ENCODE peak calls at places on chromosomes 12 and 14, in five cellular contexts. A is hepatocyte, M is ovary, O is left lung, V is A673. I is an unnamed sample.

GRCh38 chr14:61749264-61749663 is 13.0 kb upstream of the SNAPC1 start:
- DNase-seq in V (no peak), A (no peak), O (no peak), M (no peak), I (no peak)

GRCh38 chr12:46160981-46161690 is 107.7 kb downstream of the SLC38A1 start:
- DNase-seq in O (no peak), V (no peak), M (no peak), A (no peak), I (no peak)

GRCh38 chr12:57483466-57483865 is 3.8 kb upstream of the ARHGAP9 start:
- DNase-seq in V (no peak), O (no peak), A (no peak), M (no peak), I (no peak)

GRCh38 chr14:97644365-97644764 is 847.2 kb downstream of the VRK1 start:
- DNase-seq in V (no peak), M (no peak), A (no peak), O (no peak), I (no peak)

GRCh38 chr12:19869413-19869812 is 430.1 kb downstream of the AEBP2 start:
- DNase-seq in O (no peak), A (no peak), M (no peak), V (no peak), I (no peak)

GRCh38 chr14:103624860-103625259 is 4.2 kb upstream of the KLC1 start:
- DNase-seq in A (peak), O (peak), V (no peak), M (peak), I (peak)

GRCh38 chr12:109961201-109961600 is 35.0 kb downstream of the GIT2 start:
- DNase-seq in V (no peak), A (no peak), M (no peak), O (no peak), I (no peak)

GRCh38 chr12:124484526-124484953 is 82.9 kb downstream of the NCOR2 start:
- DNase-seq in V (no peak), O (peak), A (no peak), M (peak), I (no peak)

GRCh38 chr12:28223853-28224252 is 33.6 kb downstream of the CCDC91 start:
- DNase-seq in O (no peak), A (no peak), V (no peak), M (no peak), I (no peak)

GRCh38 chr12:32069731-32070130 is 36.9 kb upstream of the BICD1 start:
- DNase-seq in V (no peak), O (no peak), M (no peak), A (no peak), I (no peak)

GRCh38 chr12:32062841-32063240 is 43.8 kb upstream of the BICD1 start:
- DNase-seq in A (no peak), M (no peak), O (no peak), V (no peak), I (no peak)

GRCh38 chr12:32061033-32061432 is 45.6 kb upstream of the BICD1 start:
- DNase-seq in A (no peak), V (no peak), O (no peak), M (no peak), I (no peak)

GRCh38 chr12:32069071-32069470 is 37.6 kb upstream of the BICD1 start:
- DNase-seq in M (no peak), A (no peak), O (no peak), V (peak), I (no peak)

GRCh38 chr12:32063796-32064195 is 42.9 kb upstream of the BICD1 start:
- DNase-seq in O (no peak), A (no peak), V (no peak), M (no peak), I (no peak)
- TF ChIP-seq CTCF in O (no peak), A (no peak), V (no peak), M (no peak), I (no peak)

DNA sequence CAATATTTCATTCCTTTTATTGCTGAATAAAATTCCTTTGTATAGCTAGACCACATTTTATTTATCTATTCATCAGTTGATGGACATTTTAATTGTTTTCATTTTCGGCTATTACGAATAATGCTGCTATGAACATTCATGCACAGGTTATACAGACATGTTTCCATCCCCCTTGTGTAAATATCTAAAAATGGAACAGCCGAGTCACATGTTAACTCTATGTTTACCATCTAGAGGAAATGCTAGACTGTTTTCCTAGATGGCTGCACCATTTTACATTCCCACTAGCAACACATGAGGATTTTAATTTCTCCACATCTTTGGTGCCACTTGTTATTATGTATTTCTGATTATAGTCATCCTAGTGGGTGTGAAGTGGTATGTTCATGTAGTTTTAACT is 49.2 kb downstream of the HECTD4 start:
- DNase-seq in O (no peak), A (no peak), V (no peak), M (no peak), I (no peak)
- H3K27ac ChIP-seq in O (no peak), A (no peak), V (no peak), M (no peak), I (no peak)

GRCh38 chr12:53600490-53601295 is 25.5 kb downstream of the ATF7 start:
- DNase-seq in M (no peak), A (no peak), V (no peak), O (no peak), I (no peak)
- H3K4me3 ChIP-seq in M (no peak), A (no peak), V (peak), O (no peak), I (peak)

GRCh38 chr14:44782775-44783238 is 178.9 kb downstream of the KLHL28 start:
- DNase-seq in V (no peak), O (no peak), M (no peak), A (no peak), I (no peak)

GRCh38 chr14:44783899-44784298 is 177.8 kb downstream of the KLHL28 start:
- DNase-seq in A (no peak), M (no peak), V (no peak), O (no peak), I (no peak)

GRCh38 chr14:44791730-44792129 is 170.0 kb downstream of the KLHL28 start:
- DNase-seq in O (no peak), V (no peak), A (no peak), M (no peak), I (no peak)

GRCh38 chr14:44785096-44785495 is 176.7 kb downstream of the KLHL28 start:
- DNase-seq in O (no peak), V (peak), M (no peak), A (no peak), I (no peak)

DNA sequence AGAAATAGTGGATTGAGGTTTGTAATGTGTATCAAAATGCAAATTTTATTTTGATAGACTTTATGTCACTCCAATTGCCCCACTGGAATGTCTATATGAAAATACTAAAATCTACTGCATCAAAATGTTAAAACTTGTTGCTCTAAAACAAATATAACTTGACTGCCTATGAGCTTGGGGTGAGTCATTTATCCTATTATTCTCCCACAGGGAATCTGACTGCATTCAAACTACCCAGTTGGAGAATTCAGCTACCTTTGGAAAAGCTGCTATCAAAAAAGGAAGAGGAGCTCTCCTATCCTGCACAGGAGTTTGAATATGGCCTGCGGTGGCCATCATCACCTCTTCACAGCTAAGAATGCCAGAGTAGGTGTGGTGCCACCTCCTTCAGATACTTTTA is 173.1 kb downstream of the KLHL28 start:
- DNase-seq in O (no peak), M (no peak), A (no peak), V (no peak), I (no peak)
- TF ChIP-seq CTCF in O (no peak), M (no peak), A (no peak), V (no peak), I (no peak)

DNA sequence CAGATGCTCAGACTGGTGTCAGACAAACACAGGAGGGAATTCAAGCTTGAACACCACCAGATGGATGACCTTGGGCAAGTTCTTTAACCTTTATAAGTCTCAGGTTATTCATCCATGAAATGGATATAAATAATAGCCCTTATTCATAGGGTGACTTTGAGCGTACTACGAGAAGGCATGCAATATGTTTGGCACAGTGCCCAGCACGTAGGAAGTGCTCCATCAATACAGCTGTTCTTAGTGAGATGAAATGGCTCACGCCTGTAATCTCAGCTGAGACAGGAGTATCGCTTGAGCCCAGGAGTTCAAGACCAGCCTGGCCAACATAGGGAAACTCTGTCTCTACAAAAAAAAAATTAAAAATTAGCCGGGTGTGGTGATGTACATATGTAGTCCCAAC is 84.8 kb upstream of the FICD start:
- DNase-seq in O (no peak), V (peak), A (no peak), M (no peak), I (no peak)
- H3K27ac ChIP-seq in O (no peak), V (no peak), A (no peak), M (no peak), I (no peak)

GRCh38 chr12:75528272-75528671 is 16.9 kb upstream of the KRR1 start:
- DNase-seq in V (no peak), O (no peak), M (no peak), A (no peak), I (no peak)
- H3K4me3 ChIP-seq in V (no peak), O (no peak), M (no peak), A (no peak), I (no peak)

GRCh38 chr14:32513571-32514009 is 184.5 kb downstream of the AKAP6 start:
- DNase-seq in O (no peak), V (peak), M (no peak), A (no peak), I (no peak)
- TF ChIP-seq CTCF in O (peak), V (peak), M (no peak), A (peak), I (no peak)

GRCh38 chr12:112162261-112162790 is 37.0 kb downstream of the TRAFD1 start:
- DNase-seq in A (no peak), M (no peak), O (peak), V (no peak), I (peak)

GRCh38 chr12:112161711-112162110 is 36.4 kb downstream of the TRAFD1 start:
- DNase-seq in V (no peak), O (peak), A (no peak), M (no peak), I (no peak)

GRCh38 chr12:112163056-112163455 is 37.7 kb downstream of the TRAFD1 start:
- DNase-seq in M (no peak), A (no peak), O (no peak), V (no peak), I (no peak)

GRCh38 chr12:112160611-112161010 is 35.3 kb downstream of the TRAFD1 start:
- DNase-seq in M (no peak), O (peak), V (no peak), A (no peak), I (no peak)

GRCh38 chr12:112159146-112159541 is 33.8 kb downstream of the TRAFD1 start:
- DNase-seq in O (no peak), M (no peak), A (no peak), V (no peak), I (no peak)
- H3K27ac ChIP-seq in O (no peak), M (no peak), A (no peak), V (no peak), I (no peak)

GRCh38 chr12:120228041-120228290 is 27.1 kb upstream of the RPLP0 start:
- DNase-seq in M (no peak), O (no peak), A (no peak), V (no peak), I (no peak)
- H3K4me3 ChIP-seq in M (no peak), O (no peak), A (no peak), V (no peak), I (peak)